ENCODE peak calls at places on chromosomes 2 and 18, in eight cellular contexts. R, L, N, C, U, K, A and S are unnamed samples.
A peak's percentile ranks its signal among the peaks of the same experiment; 100 is the strongest.

GRCh38 chr2:200040831-200041230 is 85.4 kb downstream of the MAIP1 start:
- DNase-seq in U (no peak), N (no peak), C (no peak), A (no peak), K (no peak), L (no peak), R (no peak), S (no peak)

GRCh38 chr18:46364048-46364447 is 259.9 kb downstream of the HAUS1 start:
- DNase-seq in L (no peak), N (no peak), U (no peak), C (no peak), K (no peak), R (no peak), A (no peak), S (no peak)

GRCh38 chr2:147739531-147739930 is 105.3 kb upstream of the ACVR2A start:
- DNase-seq in R (no peak), U (no peak), C (no peak), A (no peak), N (no peak), K (no peak), L (no peak), S (no peak)

GRCh38 chr2:32958836-32959235 is 12.1 kb downstream of the LTBP1 start:
- DNase-seq in L (no peak), C (no peak), A (no peak), N (no peak), K (no peak), U (no peak), R (no peak), S (no peak)

GRCh38 chr2:28716265-28716865 is 35.3 kb upstream of the PPP1CB start:
- DNase-seq in K (peak; percentile 54), U (peak; percentile 38), L (peak; percentile 52), N (peak; percentile 89), R (no peak), A (peak; percentile 87), C (no peak), S (no peak)

GRCh38 chr2:75844651-75845050 is 133.9 kb upstream of the GCFC2 start:
- DNase-seq in R (no peak), N (no peak), L (no peak), U (no peak), C (no peak), A (no peak), K (no peak), S (no peak)

GRCh38 chr18:38241736-38242135 is 676.1 kb upstream of the CELF4 start:
- DNase-seq in N (peak; percentile 21), K (no peak), L (no peak), U (no peak), C (no peak), R (no peak), A (no peak), S (no peak)

GRCh38 chr2:227617316-227618250 is at the start of gene SCYGR4:
- DNase-seq in C (no peak), U (no peak), N (no peak), A (no peak), R (no peak), K (no peak), L (no peak), S (no peak)

GRCh38 chr2:101518470-101519172 is 43.7 kb upstream of the RFX8 start:
- DNase-seq in K (peak; percentile 27), U (no peak), L (no peak), A (no peak), R (peak; percentile 5), C (peak; percentile 46), N (peak; percentile 41), S (peak; percentile 33)

GRCh38 chr2:99421469-99421868 is 68.3 kb downstream of the REV1 start:
- DNase-seq in A (no peak), C (no peak), L (no peak), K (no peak), R (no peak), N (peak; percentile 67), U (no peak), S (no peak)

GRCh38 chr2:109173311-109174171 is 44.5 kb downstream of the SH3RF3 start:
- DNase-seq in K (peak; percentile 63), L (peak; percentile 70), C (no peak), N (peak; percentile 98), A (peak; percentile 91), U (no peak), R (no peak), S (no peak)

GRCh38 chr2:186456941-186457340 is 29.1 kb upstream of the ZC3H15 start:
- DNase-seq in L (no peak), C (no peak), A (no peak), N (peak; percentile 87), R (no peak), K (no peak), U (no peak), S (no peak)

GRCh38 chr2:55428258-55428657 is 8.6 kb upstream of the CCDC88A start:
- DNase-seq in A (no peak), K (no peak), L (no peak), N (no peak), U (no peak), R (no peak), C (no peak), S (no peak)

GRCh38 chr2:121694398-121695178 is 42.1 kb downstream of the NIFK start:
- DNase-seq in C (no peak), L (no peak), N (peak; percentile 49), U (no peak), R (no peak), A (peak; percentile 37), K (no peak), S (no peak)

GRCh38 chr2:121688820-121689219 is 39.6 kb upstream of the CLASP1 start:
- DNase-seq in U (no peak), K (no peak), R (no peak), A (peak; percentile 17), L (no peak), N (no peak), C (no peak), S (no peak)

GRCh38 chr2:121690095-121690494 is 40.8 kb upstream of the CLASP1 start:
- DNase-seq in K (no peak), R (no peak), L (no peak), C (no peak), A (peak; percentile 17), U (no peak), N (no peak), S (no peak)

GRCh38 chr2:121686218-121686617 is 37.0 kb upstream of the CLASP1 start:
- DNase-seq in L (no peak), N (no peak), C (peak; percentile 46), A (peak; percentile 15), R (no peak), K (no peak), U (no peak), S (no peak)

DNA sequence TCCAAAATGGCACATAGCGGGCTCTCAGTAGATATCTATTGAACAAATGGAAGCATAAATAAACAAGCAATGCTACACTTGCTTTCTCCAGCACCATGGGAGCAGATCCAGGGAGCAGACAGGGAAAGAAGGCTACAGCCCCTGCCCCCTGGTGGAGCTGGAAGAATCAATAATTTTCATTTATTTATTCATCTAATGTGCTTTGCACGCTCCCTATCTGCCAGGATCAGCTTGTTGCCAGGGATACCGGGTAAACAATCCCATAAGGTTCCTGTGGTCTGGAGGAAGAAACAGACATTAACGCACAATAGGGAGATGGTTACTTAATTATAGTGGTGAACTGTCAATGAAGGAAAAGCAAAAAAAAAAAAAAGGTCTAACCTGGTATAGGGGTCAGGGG is 40.1 kb upstream of the CLASP1 start:
- DNase-seq in R (peak; percentile 20), C (no peak), A (peak; percentile 38), U (no peak), K (no peak), N (peak; percentile 66), L (no peak), S (peak; percentile 28)
- TF ChIP-seq CTCF in R (peak; percentile 51), C (no peak), A (no peak), U (no peak), K (no peak), N (peak; percentile 45), L (no peak), S (peak; percentile 54)

GRCh38 chr2:37847792-37848191 is 77.3 kb upstream of the RMDN2 start:
- DNase-seq in U (no peak), R (no peak), L (no peak), C (no peak), K (no peak), A (no peak), N (no peak), S (no peak)
- TF ChIP-seq CTCF in U (no peak), R (no peak), L (no peak), C (no peak), K (no peak), A (no peak), N (no peak), S (no peak)

GRCh38 chr2:188986839-188987238 is 12.7 kb downstream of the COL3A1 start:
- DNase-seq in U (no peak), L (no peak), A (no peak), R (no peak), C (no peak), N (peak; percentile 53), K (no peak), S (no peak)

GRCh38 chr2:188983427-188984101 is 9.4 kb downstream of the COL3A1 start:
- DNase-seq in A (no peak), U (no peak), R (no peak), L (no peak), K (no peak), C (no peak), N (peak; percentile 97), S (no peak)

GRCh38 chr2:188979730-188980123 is 5.6 kb downstream of the COL3A1 start:
- DNase-seq in C (no peak), R (no peak), U (no peak), K (no peak), N (peak; percentile 21), A (no peak), L (no peak), S (no peak)

GRCh38 chr2:188984680-188985079 is 10.5 kb downstream of the COL3A1 start:
- DNase-seq in N (peak; percentile 95), A (no peak), U (no peak), K (no peak), C (no peak), R (no peak), L (no peak), S (no peak)

DNA sequence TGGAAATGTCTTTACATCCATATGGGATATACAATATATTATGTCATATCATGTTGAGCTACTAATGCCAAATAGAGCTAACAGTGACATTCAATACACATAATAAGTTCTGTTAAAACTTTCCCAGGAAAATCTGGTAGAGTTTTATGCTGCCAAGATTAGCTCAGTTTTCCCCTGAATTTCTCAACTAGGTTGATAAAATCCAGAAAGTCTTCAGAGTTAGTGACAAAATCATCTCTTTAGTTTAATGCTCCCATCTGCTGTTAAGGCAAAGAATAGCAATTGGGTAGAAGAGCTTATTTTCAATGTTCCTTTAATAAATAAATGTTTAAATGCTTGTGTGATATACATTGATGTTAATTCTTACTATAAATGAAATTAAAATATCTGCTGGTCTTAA is 10.0 kb downstream of the COL3A1 start:
- DNase-seq in C (no peak), U (no peak), N (peak; percentile 94), A (no peak), K (no peak), L (no peak), R (no peak), S (no peak)
- TF ChIP-seq CTCF in C (no peak), U (peak; percentile 34), N (peak; percentile 67), A (no peak), K (no peak), L (peak; percentile 39), R (no peak), S (no peak)

DNA sequence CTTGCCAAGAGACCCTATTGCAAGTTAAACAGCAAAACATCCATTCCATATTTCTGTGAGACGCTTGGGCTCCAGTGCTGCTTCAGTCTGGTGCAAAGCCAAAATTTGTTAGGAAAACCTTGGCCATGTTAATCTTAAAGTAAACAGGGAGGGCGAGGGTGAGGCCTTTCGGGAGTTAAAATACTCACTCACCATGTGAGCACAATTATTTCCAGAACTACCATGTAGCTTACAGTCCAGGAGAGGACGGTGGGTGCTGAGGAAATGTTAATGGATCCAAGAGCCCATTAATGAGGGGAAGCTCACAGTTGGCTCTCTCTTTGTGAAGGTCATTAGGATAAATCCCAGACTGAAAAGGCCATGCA is 286.4 kb downstream of the SLC8A1 start:
- DNase-seq in R (no peak), A (peak; percentile 63), K (no peak), U (no peak), N (no peak), C (no peak), L (no peak), S (no peak)
- TF ChIP-seq CTCF in R (no peak), A (no peak), K (no peak), U (no peak), N (no peak), C (no peak), L (no peak), S (no peak)